ENCODE peak calls at places on chromosome 20, in eight cellular contexts. U is NCI-H1436 treated with DMSO at 0.1 percent for 48 hours, M is astrocyte of the spinal cord, F is neural crest cell, V is heart left ventricle, G is progenitor cell of endocrine pancreas, A is MCF 10A, D is nephron progenitor cell. B is an unnamed sample.

GRCh38 chr20:58228484-58229197 is at the start of gene ANKRD60:
- DNase-seq in G (no peak), D (peak), U (no peak), F (no peak), V (no peak), A (no peak), M (peak), B (peak)

GRCh38 chr20:17556842-17557674 is 12.8 kb upstream of the DSTN start:
- DNase-seq in G (no peak), M (peak), D (no peak), A (peak), U (no peak), V (peak), F (no peak), B (no peak)

GRCh38 chr20:8005033-8005432 is 14.5 kb downstream of the TMX4 start:
- DNase-seq in V (no peak), F (no peak), G (no peak), M (no peak), D (no peak), A (no peak), U (no peak), B (no peak)

GRCh38 chr20:58646703-58647102 is 4.4 kb upstream of the STX16 start:
- DNase-seq in A (no peak), F (no peak), D (no peak), V (no peak), M (no peak), G (no peak), U (no peak), B (no peak)

GRCh38 chr20:10986586-10986985 is 312.8 kb upstream of the JAG1 start:
- DNase-seq in M (peak), V (no peak), D (no peak), G (no peak), F (no peak), U (no peak), A (no peak), B (no peak)

GRCh38 chr20:13105864-13106457 is 97.2 kb downstream of the SPTLC3 start:
- DNase-seq in D (peak), A (peak), V (no peak), M (peak), U (no peak), G (no peak), F (no peak), B (peak)

GRCh38 chr20:11585752-11586352 is 331.8 kb upstream of the BTBD3 start:
- DNase-seq in V (no peak), M (peak), D (no peak), A (peak), G (no peak), F (no peak), U (no peak), B (peak)

GRCh38 chr20:58718121-58718563 is 25.5 kb downstream of the NPEPL1 start:
- DNase-seq in M (no peak), V (no peak), U (no peak), A (no peak), F (no peak), D (no peak), G (no peak), B (no peak)

GRCh38 chr20:37406010-37406998 is 60.4 kb downstream of the SRC start:
- DNase-seq in U (no peak), F (peak), M (no peak), V (no peak), G (no peak), A (peak), D (peak), B (no peak)

GRCh38 chr20:63223121-63223825 is 7.3 kb upstream of the YTHDF1 start:
- DNase-seq in G (no peak), A (peak), V (no peak), M (peak), F (peak), U (no peak), D (peak), B (peak)

GRCh38 chr20:58401123-58401639 is 12.2 kb downstream of the VAPB start:
- DNase-seq in M (no peak), U (no peak), F (no peak), G (no peak), D (no peak), A (no peak), V (no peak), B (no peak)

GRCh38 chr20:59696476-59696875 is 92.1 kb downstream of the PHACTR3 start:
- DNase-seq in D (no peak), V (no peak), U (no peak), A (no peak), G (no peak), M (no peak), F (no peak), B (no peak)

GRCh38 chr20:44017905-44018683 is 103.4 kb downstream of the TOX2 start:
- DNase-seq in U (peak), D (no peak), F (no peak), V (peak), A (peak), G (no peak), M (peak), B (peak)

GRCh38 chr20:57381596-57382503 is 9.3 kb upstream of the RBM38 start:
- DNase-seq in F (peak), A (peak), G (peak), U (no peak), V (peak), M (peak), D (peak), B (peak)

GRCh38 chr20:6924681-6925080 is 157.2 kb downstream of the BMP2 start:
- DNase-seq in M (no peak), G (no peak), U (no peak), A (no peak), F (no peak), V (no peak), D (no peak), B (no peak)

GRCh38 chr20:31849306-31849930 is 4.0 kb upstream of the FOXS1 start:
- DNase-seq in M (no peak), V (no peak), A (no peak), U (no peak), G (no peak), D (no peak), F (no peak), B (no peak)

GRCh38 chr20:49393803-49394202 is 88.7 kb downstream of the KCNB1 start:
- DNase-seq in U (no peak), D (no peak), G (no peak), V (no peak), F (no peak), A (no peak), M (no peak), B (no peak)

GRCh38 chr20:42024653-42025052 is 406.5 kb upstream of the CHD6 start:
- DNase-seq in V (no peak), G (peak), M (no peak), A (no peak), F (peak), D (peak), U (no peak), B (no peak)

GRCh38 chr20:63106108-63106764 is 99.5 kb upstream of the BHLHE23 start:
- DNase-seq in V (peak), M (no peak), U (no peak), G (no peak), A (peak), F (no peak), D (no peak), B (no peak)

GRCh38 chr20:57881466-57882405 is 171.9 kb upstream of the PMEPA1 start:
- DNase-seq in M (no peak), V (no peak), A (no peak), U (no peak), G (no peak), D (no peak), F (no peak), B (no peak)

GRCh38 chr20:20370087-20370575 is 2.2 kb downstream of the INSM1 start:
- DNase-seq in F (no peak), G (no peak), A (no peak), D (no peak), V (no peak), U (no peak), M (no peak), B (no peak)

GRCh38 chr20:33443006-33443511 is 504 bp downstream of the SNTA1 start:
- DNase-seq in A (no peak), V (peak), G (no peak), U (no peak), D (no peak), F (no peak), M (no peak), B (no peak)

GRCh38 chr20:56978475-56978874 is 288.0 kb downstream of the BMP7 start:
- DNase-seq in V (no peak), F (no peak), A (no peak), G (no peak), U (no peak), M (no peak), D (no peak), B (no peak)

GRCh38 chr20:32380745-32381144 is 22.6 kb downstream of the ASXL1 start:
- DNase-seq in D (no peak), G (no peak), A (no peak), M (no peak), V (no peak), F (no peak), U (no peak), B (no peak)

GRCh38 chr20:8386991-8387390 is 254.9 kb downstream of the PLCB1 start:
- DNase-seq in A (no peak), F (no peak), D (no peak), M (no peak), V (no peak), G (no peak), U (no peak), B (no peak)

GRCh38 chr20:53883098-53883762 is 187.2 kb downstream of the BCAS1 start:
- DNase-seq in A (no peak), F (no peak), V (no peak), G (no peak), M (peak), D (no peak), U (no peak), B (peak)

GRCh38 chr20:41650221-41650948 is 32.2 kb upstream of the CHD6 start:
- DNase-seq in V (no peak), F (no peak), G (no peak), D (no peak), A (no peak), U (peak), M (no peak), B (no peak)

GRCh38 chr20:41249371-41249770 is 68.2 kb downstream of the ZHX3 start:
- DNase-seq in D (peak), V (peak), F (peak), A (peak), G (no peak), M (peak), U (no peak), B (peak)

GRCh38 chr20:47126709-47127108 is 229.8 kb downstream of the ZMYND8 start:
- DNase-seq in U (no peak), V (no peak), F (no peak), G (no peak), D (no peak), M (peak), A (peak), B (peak)

GRCh38 chr20:37992802-37993538 is 40.3 kb downstream of the TTI1 start:
- DNase-seq in F (no peak), V (peak), M (peak), D (peak), A (peak), G (no peak), U (no peak), B (peak)

GRCh38 chr20:17611540-17612286 is 41.8 kb downstream of the DSTN start:
- DNase-seq in G (no peak), F (no peak), V (no peak), A (peak), M (no peak), D (no peak), U (no peak), B (peak)

GRCh38 chr20:43751167-43752050 is 24.6 kb upstream of the GTSF1L start:
- DNase-seq in D (no peak), V (no peak), M (peak), A (peak), G (no peak), U (no peak), F (no peak), B (peak)

GRCh38 chr20:51569815-51570741 is 27.6 kb upstream of the NFATC2 start:
- DNase-seq in V (peak), U (no peak), D (no peak), A (peak), G (no peak), M (no peak), F (no peak), B (peak)

GRCh38 chr20:41172296-41173140 is 35.2 kb downstream of the PLCG1 start:
- DNase-seq in G (no peak), D (no peak), A (no peak), V (no peak), F (no peak), M (no peak), U (no peak), B (no peak)

GRCh38 chr20:6038256-6038655 is 15.6 kb downstream of the LRRN4 start:
- DNase-seq in G (no peak), A (no peak), V (peak), D (no peak), M (no peak), U (no peak), F (no peak), B (no peak)